ENCODE peak calls at places on chromosomes 4 and X, in four cellular contexts. One of them, this sample, is unnamed.
A peak's percentile ranks its signal among the peaks of the same experiment; 100 is the strongest.

GRCh38 chrX:54178100-54178940 is 4.7 kb downstream of the FAM120C start:
- DNase-seq in T-helper 9 cell: no peak
- DNase-seq in cardiac fibroblast: peak; percentile 83
- DNase-seq in stomach: no peak
- DNase-seq in this sample: no peak

GRCh38 chr4:6298035-6298434 is 28.4 kb downstream of the WFS1 start:
- DNase-seq in T-helper 9 cell: no peak
- DNase-seq in cardiac fibroblast: no peak
- DNase-seq in stomach: no peak
- DNase-seq in this sample: no peak

GRCh38 chr4:81343046-81343445 is 128.0 kb upstream of the PRKG2 start:
- DNase-seq in T-helper 9 cell: no peak
- DNase-seq in cardiac fibroblast: peak; percentile 26
- DNase-seq in stomach: no peak
- DNase-seq in this sample: no peak

GRCh38 chrX:114049063-114049462 is 534.8 kb upstream of the HTR2C start:
- DNase-seq in T-helper 9 cell: no peak
- DNase-seq in cardiac fibroblast: no peak
- DNase-seq in stomach: no peak
- DNase-seq in this sample: no peak

GRCh38 chr4:71941001-71941400 is 90.8 kb upstream of the NPFFR2 start:
- DNase-seq in T-helper 9 cell: no peak
- DNase-seq in cardiac fibroblast: peak; percentile 43
- DNase-seq in stomach: peak; percentile 32
- DNase-seq in this sample: no peak

GRCh38 chrX:20267924-20268701 is 1.4 kb upstream of the RPS6KA3 start:
- DNase-seq in T-helper 9 cell: peak; percentile 6
- DNase-seq in cardiac fibroblast: no peak
- DNase-seq in stomach: peak; percentile 59
- DNase-seq in this sample: peak; percentile 43

GRCh38 chr4:31052519-31052918 is 332.4 kb downstream of the PCDH7 start:
- DNase-seq in T-helper 9 cell: no peak
- DNase-seq in cardiac fibroblast: no peak
- DNase-seq in stomach: no peak
- DNase-seq in this sample: no peak

GRCh38 chr4:101274888-101275752 is 72.2 kb downstream of the PPP3CA start:
- DNase-seq in T-helper 9 cell: no peak
- DNase-seq in cardiac fibroblast: no peak
- DNase-seq in stomach: no peak
- DNase-seq in this sample: no peak

GRCh38 chr4:140309124-140309870 is 64.1 kb upstream of the SCOC start:
- DNase-seq in T-helper 9 cell: no peak
- DNase-seq in cardiac fibroblast: peak; percentile 58
- DNase-seq in stomach: no peak
- DNase-seq in this sample: no peak

GRCh38 chrX:54481751-54482150 is 14.3 kb downstream of the FGD1 start:
- DNase-seq in T-helper 9 cell: no peak
- DNase-seq in cardiac fibroblast: no peak
- DNase-seq in stomach: no peak
- DNase-seq in this sample: no peak

GRCh38 chr4:155787113-155787710 is 28.4 kb downstream of the GUCY1B1 start:
- DNase-seq in T-helper 9 cell: no peak
- DNase-seq in cardiac fibroblast: peak; percentile 77
- DNase-seq in stomach: no peak
- DNase-seq in this sample: no peak

GRCh38 chrX:28901637-28902036 is 314.4 kb downstream of the IL1RAPL1 start:
- DNase-seq in T-helper 9 cell: no peak
- DNase-seq in cardiac fibroblast: peak; percentile 41
- DNase-seq in stomach: no peak
- DNase-seq in this sample: no peak